ENCODE peak calls at places on chromosome 15, in six cellular contexts. One of them, this sample, is unnamed. For H3K4me1, the result is how much of the 10 kb centered on the place peaks cover.

GRCh38 chr15:91865903-91866302 is 12.4 kb downstream of the SLCO3A1 start:
- DNase-seq in H9: no peak
- DNase-seq in IMR-90: peak
- DNase-seq in neuronal stem cell: no peak
- DNase-seq in trophoblast cell: peak
- DNase-seq in H1: no peak
- DNase-seq in this sample: no peak

GRCh38 chr15:32881528-32881927 is 163.7 kb downstream of the GREM1 start:
- DNase-seq in H9: no peak
- DNase-seq in IMR-90: no peak
- DNase-seq in neuronal stem cell: no peak
- DNase-seq in trophoblast cell: no peak
- DNase-seq in H1: no peak
- DNase-seq in this sample: no peak

GRCh38 chr15:82538961-82539689 is 1.1 kb downstream of the RPS17 start:
- DNase-seq in H9: no peak
- DNase-seq in IMR-90: no peak
- DNase-seq in neuronal stem cell: no peak
- DNase-seq in trophoblast cell: no peak
- DNase-seq in H1: no peak
- DNase-seq in this sample: peak

GRCh38 chr15:64224508-64224907 is 61.7 kb upstream of the PPIB start:
- DNase-seq in H9: no peak
- DNase-seq in IMR-90: peak
- DNase-seq in neuronal stem cell: no peak
- DNase-seq in trophoblast cell: no peak
- DNase-seq in H1: no peak
- DNase-seq in this sample: peak

GRCh38 chr15:98025237-98025636 is 64.7 kb downstream of the ARRDC4 start:
- DNase-seq in H9: no peak
- DNase-seq in IMR-90: peak
- DNase-seq in neuronal stem cell: no peak
- DNase-seq in trophoblast cell: no peak
- DNase-seq in H1: no peak
- DNase-seq in this sample: no peak

GRCh38 chr15:85002517-85002916 is 20.9 kb downstream of the PDE8A start:
- DNase-seq in H9: no peak
- DNase-seq in IMR-90: no peak
- DNase-seq in neuronal stem cell: no peak
- DNase-seq in trophoblast cell: no peak
- DNase-seq in H1: peak
- DNase-seq in this sample: no peak

GRCh38 chr15:83379574-83379973 is 67.6 kb upstream of the SH3GL3 start:
- DNase-seq in H9: peak
- DNase-seq in IMR-90: no peak
- DNase-seq in neuronal stem cell: no peak
- DNase-seq in trophoblast cell: no peak
- DNase-seq in H1: no peak
- DNase-seq in this sample: peak

GRCh38 chr15:64693134-64693533 is 82.3 kb downstream of the RBPMS2 start:
- DNase-seq in H9: no peak
- DNase-seq in IMR-90: peak
- DNase-seq in neuronal stem cell: no peak
- DNase-seq in trophoblast cell: peak
- DNase-seq in H1: no peak
- DNase-seq in this sample: peak

GRCh38 chr15:67834593-67835348 is 5.1 kb downstream of the RNU6-1 start:
- DNase-seq in H9: no peak
- DNase-seq in IMR-90: no peak
- DNase-seq in neuronal stem cell: no peak
- DNase-seq in trophoblast cell: no peak
- DNase-seq in H1: peak
- DNase-seq in this sample: no peak

GRCh38 chr15:82750831-82751181 is 41.1 kb upstream of the AP3B2 start:
- DNase-seq in H9: no peak
- DNase-seq in IMR-90: no peak
- DNase-seq in neuronal stem cell: no peak
- DNase-seq in trophoblast cell: peak
- DNase-seq in H1: no peak
- DNase-seq in this sample: no peak

GRCh38 chr15:78726870-78727551 is 84.3 kb downstream of the ADAMTS7 start:
- DNase-seq in H9: peak
- DNase-seq in IMR-90: no peak
- DNase-seq in neuronal stem cell: no peak
- DNase-seq in trophoblast cell: peak
- DNase-seq in H1: peak
- DNase-seq in this sample: peak

GRCh38 chr15:64379216-64379960 is 1.9 kb downstream of the PCLAF start:
- DNase-seq in H9: no peak
- DNase-seq in IMR-90: no peak
- DNase-seq in neuronal stem cell: no peak
- DNase-seq in trophoblast cell: no peak
- DNase-seq in H1: no peak
- DNase-seq in this sample: no peak

GRCh38 chr15:79644091-79644490 is 212.0 kb downstream of the MINAR1 start:
- DNase-seq in H9: no peak
- DNase-seq in IMR-90: peak
- DNase-seq in neuronal stem cell: no peak
- DNase-seq in trophoblast cell: no peak
- DNase-seq in H1: no peak
- DNase-seq in this sample: peak

GRCh38 chr15:43908641-43909040 is 81.8 kb downstream of the WDR76 start:
- DNase-seq in H9: no peak
- DNase-seq in IMR-90: no peak
- DNase-seq in neuronal stem cell: no peak
- DNase-seq in trophoblast cell: no peak
- DNase-seq in H1: no peak
- DNase-seq in this sample: no peak

GRCh38 chr15:59879506-59879905 is 124.6 kb upstream of the FOXB1 start:
- DNase-seq in H9: no peak
- DNase-seq in IMR-90: peak
- DNase-seq in neuronal stem cell: no peak
- DNase-seq in trophoblast cell: no peak
- DNase-seq in H1: no peak
- DNase-seq in this sample: no peak

GRCh38 chr15:31782951-31783350 is 247.4 kb upstream of the CHRNA7 start:
- DNase-seq in H9: no peak
- DNase-seq in IMR-90: no peak
- DNase-seq in neuronal stem cell: no peak
- DNase-seq in trophoblast cell: no peak
- DNase-seq in H1: no peak
- DNase-seq in this sample: no peak

GRCh38 chr15:58957101-58957973 is 23.9 kb upstream of the SLTM start:
- DNase-seq in H9: peak
- DNase-seq in IMR-90: peak
- DNase-seq in neuronal stem cell: peak
- DNase-seq in trophoblast cell: peak
- DNase-seq in H1: peak
- DNase-seq in this sample: peak

GRCh38 chr15:90893175-90894090 is 9.1 kb downstream of the FES start:
- DNase-seq in H9: no peak
- DNase-seq in IMR-90: no peak
- DNase-seq in neuronal stem cell: no peak
- DNase-seq in trophoblast cell: no peak
- DNase-seq in H1: no peak
- DNase-seq in this sample: no peak

GRCh38 chr15:95994418-95994817 is 336.1 kb upstream of the NR2F2 start:
- DNase-seq in H9: no peak
- DNase-seq in IMR-90: peak
- DNase-seq in neuronal stem cell: no peak
- DNase-seq in trophoblast cell: no peak
- DNase-seq in H1: no peak
- DNase-seq in this sample: peak

GRCh38 chr15:79875213-79875612 is 21.6 kb downstream of the MTHFS start:
- DNase-seq in H9: no peak
- DNase-seq in IMR-90: no peak
- DNase-seq in neuronal stem cell: no peak
- DNase-seq in trophoblast cell: no peak
- DNase-seq in H1: no peak
- DNase-seq in this sample: no peak

GRCh38 chr15:85024509-85025336 is 43.1 kb downstream of the PDE8A start:
- DNase-seq in H9: no peak
- DNase-seq in IMR-90: peak
- DNase-seq in neuronal stem cell: no peak
- DNase-seq in trophoblast cell: no peak
- DNase-seq in H1: no peak
- DNase-seq in this sample: peak

GRCh38 chr15:77186518-77187095 is 115.7 kb upstream of the TSPAN3 start:
- DNase-seq in H9: no peak
- DNase-seq in IMR-90: peak
- DNase-seq in neuronal stem cell: no peak
- DNase-seq in trophoblast cell: no peak
- DNase-seq in H1: no peak
- DNase-seq in this sample: peak

GRCh38 chr15:33807665-33808064 is 160.6 kb upstream of the CHRM5 start:
- DNase-seq in H9: no peak
- DNase-seq in IMR-90: no peak
- DNase-seq in neuronal stem cell: no peak
- DNase-seq in trophoblast cell: no peak
- DNase-seq in H1: no peak
- DNase-seq in this sample: no peak

GRCh38 chr15:48355377-48355776 is 24.1 kb downstream of the DUT start:
- DNase-seq in H9: no peak
- DNase-seq in IMR-90: peak
- DNase-seq in neuronal stem cell: no peak
- DNase-seq in trophoblast cell: no peak
- DNase-seq in H1: no peak
- DNase-seq in this sample: peak

GRCh38 chr15:62105266-62105665 is 38.5 kb downstream of the C2CD4A start:
- DNase-seq in H9: no peak
- DNase-seq in IMR-90: no peak
- DNase-seq in neuronal stem cell: no peak
- DNase-seq in trophoblast cell: no peak
- DNase-seq in H1: no peak
- DNase-seq in this sample: no peak

GRCh38 chr15:41493205-41493901 is at the start of gene ITPKA:
- DNase-seq in H9: peak
- DNase-seq in IMR-90: peak
- DNase-seq in neuronal stem cell: peak
- DNase-seq in trophoblast cell: peak
- DNase-seq in H1: peak
- DNase-seq in this sample: peak

GRCh38 chr15:68012911-68013310 is 41.2 kb upstream of the PIAS1 start:
- DNase-seq in H9: no peak
- DNase-seq in IMR-90: no peak
- DNase-seq in neuronal stem cell: no peak
- DNase-seq in trophoblast cell: no peak
- DNase-seq in H1: no peak
- DNase-seq in this sample: no peak

GRCh38 chr15:79007066-79007465 is 62.2 kb upstream of the CTSH start:
- DNase-seq in H9: peak
- DNase-seq in IMR-90: peak
- DNase-seq in neuronal stem cell: peak
- DNase-seq in trophoblast cell: peak
- DNase-seq in H1: peak
- DNase-seq in this sample: peak

GRCh38 chr15:67832031-67832551 is 6.8 kb downstream of the SKOR1 start:
- DNase-seq in H9: peak
- DNase-seq in IMR-90: peak
- DNase-seq in neuronal stem cell: no peak
- DNase-seq in trophoblast cell: peak
- DNase-seq in H1: peak
- DNase-seq in this sample: no peak

GRCh38 chr15:82275410-82275809 is 12.8 kb downstream of the SAXO2 start:
- DNase-seq in H9: no peak
- DNase-seq in IMR-90: no peak
- DNase-seq in neuronal stem cell: no peak
- DNase-seq in trophoblast cell: no peak
- DNase-seq in H1: no peak
- DNase-seq in this sample: no peak

GRCh38 chr15:70856884-70857546 is 3.1 kb upstream of the LARP6 start:
- DNase-seq in H9: no peak
- DNase-seq in IMR-90: peak
- DNase-seq in neuronal stem cell: no peak
- DNase-seq in trophoblast cell: no peak
- DNase-seq in H1: no peak
- DNase-seq in this sample: peak

GRCh38 chr15:35173444-35174118 is 88.5 kb upstream of the NANOGP8 start:
- DNase-seq in H9: no peak
- DNase-seq in IMR-90: peak
- DNase-seq in neuronal stem cell: no peak
- DNase-seq in trophoblast cell: no peak
- DNase-seq in H1: no peak
- DNase-seq in this sample: peak

GRCh38 chr15:66716668-66717025 is 14.6 kb downstream of the SMAD6 start:
- DNase-seq in H9: no peak
- DNase-seq in IMR-90: no peak
- DNase-seq in neuronal stem cell: no peak
- DNase-seq in trophoblast cell: no peak
- DNase-seq in H1: no peak
- DNase-seq in this sample: no peak
- H3K4me1 ChIP-seq in H9: under half
- H3K4me1 ChIP-seq in IMR-90: under half
- H3K4me1 ChIP-seq in neuronal stem cell: under half
- H3K4me1 ChIP-seq in trophoblast cell: under half
- H3K4me1 ChIP-seq in H1: under half
- H3K4me1 ChIP-seq in this sample: under half

GRCh38 chr15:42590619-42591237 is 15.3 kb downstream of the STARD9 start:
- DNase-seq in H9: no peak
- DNase-seq in IMR-90: no peak
- DNase-seq in neuronal stem cell: no peak
- DNase-seq in trophoblast cell: no peak
- DNase-seq in H1: no peak
- DNase-seq in this sample: no peak

GRCh38 chr15:42595641-42596240 is 20.3 kb downstream of the STARD9 start:
- DNase-seq in H9: no peak
- DNase-seq in IMR-90: peak
- DNase-seq in neuronal stem cell: no peak
- DNase-seq in trophoblast cell: no peak
- DNase-seq in H1: no peak
- DNase-seq in this sample: no peak

GRCh38 chr15:42593143-42593542 is 17.7 kb downstream of the STARD9 start:
- DNase-seq in H9: no peak
- DNase-seq in IMR-90: peak
- DNase-seq in neuronal stem cell: no peak
- DNase-seq in trophoblast cell: no peak
- DNase-seq in H1: no peak
- DNase-seq in this sample: peak

GRCh38 chr15:42591238-42591936 is 16.0 kb downstream of the STARD9 start:
- DNase-seq in H9: no peak
- DNase-seq in IMR-90: peak
- DNase-seq in neuronal stem cell: no peak
- DNase-seq in trophoblast cell: no peak
- DNase-seq in H1: no peak
- DNase-seq in this sample: peak
- H4K91ac ChIP-seq in H9: no peak
- H4K91ac ChIP-seq in IMR-90: no peak
- H4K91ac ChIP-seq in neuronal stem cell: no peak
- H4K91ac ChIP-seq in trophoblast cell: no peak
- H4K91ac ChIP-seq in H1: no peak
- H4K91ac ChIP-seq in this sample: no peak

GRCh38 chr15:50973605-50974004 is 65.1 kb downstream of the AP4E1 start:
- DNase-seq in H9: no peak
- DNase-seq in IMR-90: no peak
- DNase-seq in neuronal stem cell: no peak
- DNase-seq in trophoblast cell: no peak
- DNase-seq in H1: no peak
- DNase-seq in this sample: no peak
- H3K4me1 ChIP-seq in H9: under half
- H3K4me1 ChIP-seq in IMR-90: under half
- H3K4me1 ChIP-seq in neuronal stem cell: under half
- H3K4me1 ChIP-seq in trophoblast cell: under half
- H3K4me1 ChIP-seq in H1: under half
- H3K4me1 ChIP-seq in this sample: under half

GRCh38 chr15:88388702-88389101 is 78.5 kb downstream of the MRPL46 start:
- DNase-seq in H9: no peak
- DNase-seq in IMR-90: no peak
- DNase-seq in neuronal stem cell: no peak
- DNase-seq in trophoblast cell: no peak
- DNase-seq in H1: no peak
- DNase-seq in this sample: no peak
- H4K91ac ChIP-seq in H9: no peak
- H4K91ac ChIP-seq in IMR-90: no peak
- H4K91ac ChIP-seq in neuronal stem cell: no peak
- H4K91ac ChIP-seq in trophoblast cell: no peak
- H4K91ac ChIP-seq in H1: no peak
- H4K91ac ChIP-seq in this sample: no peak